ENCODE peak calls at places on chromosomes 16 and 17, in seven cellular contexts. W is uterus, O is HL-60, H is MM.1S, F is SK-N-MC, C is fibroblast of pulmonary artery, G is astrocyte. S is an unnamed sample.

GRCh38 chr17:17807440-17807839 is 29.3 kb downstream of the SREBF1 start:
- DNase-seq in W (no peak), O (no peak), H (no peak), F (no peak), C (no peak), G (no peak), S (no peak)

GRCh38 chr17:82598256-82599011 is 49.8 kb downstream of the WDR45B start:
- DNase-seq in W (no peak), O (no peak), H (no peak), F (no peak), C (peak; percentile 39), G (peak; percentile 75), S (peak; percentile 73)

GRCh38 chr17:55870044-55870443 is 119.2 kb downstream of the PCTP start:
- DNase-seq in W (no peak), O (no peak), H (no peak), F (no peak), C (no peak), G (no peak), S (no peak)

GRCh38 chr17:61833536-61834203 is 29.7 kb downstream of the BRIP1 start:
- DNase-seq in W (no peak), O (no peak), H (no peak), F (no peak), C (peak; percentile 60), G (peak; percentile 74), S (peak; percentile 80)

GRCh38 chr16:70579648-70580630 is 56.3 kb downstream of the SF3B3 start:
- DNase-seq in W (peak; percentile 31), O (no peak), H (no peak), F (no peak), C (no peak), G (no peak), S (no peak)

GRCh38 chr16:83336630-83337029 is 471.1 kb upstream of the HSBP1 start:
- DNase-seq in W (no peak), O (no peak), H (no peak), F (no peak), C (peak; percentile 79), G (peak; percentile 75), S (peak; percentile 94)

GRCh38 chr17:11245792-11246191 is 4.8 kb downstream of the SHISA6 start:
- DNase-seq in W (no peak), O (no peak), H (no peak), F (no peak), C (no peak), G (no peak), S (no peak)

GRCh38 chr16:86231996-86232350 is 278.4 kb upstream of the FOXF1 start:
- DNase-seq in W (peak; percentile 1), O (no peak), H (no peak), F (no peak), C (no peak), G (no peak), S (no peak)

GRCh38 chr17:3798273-3799180 is 2.5 kb downstream of the ITGAE start:
- DNase-seq in W (no peak), O (no peak), H (no peak), F (no peak), C (no peak), G (no peak), S (no peak)

GRCh38 chr17:52106638-52107261 is 51.8 kb downstream of the CA10 start:
- DNase-seq in W (no peak), O (peak; percentile 1), H (peak; percentile 53), F (peak; percentile 5), C (peak; percentile 55), G (peak; percentile 5), S (peak; percentile 27)

GRCh38 chr17:27600471-27600870 is 30.5 kb upstream of the LGALS9 start:
- DNase-seq in W (no peak), O (no peak), H (no peak), F (no peak), C (no peak), G (peak; percentile 74), S (no peak)

GRCh38 chr17:68512967-68513474 is 791 bp downstream of the PRKAR1A start:
- DNase-seq in W (no peak), O (no peak), H (peak; percentile 16), F (no peak), C (peak; percentile 64), G (peak; percentile 27), S (peak; percentile 59)

GRCh38 chr17:60039509-60040442 is 38.9 kb downstream of the HEATR6 start:
- DNase-seq in W (no peak), O (no peak), H (no peak), F (no peak), C (no peak), G (no peak), S (no peak)

GRCh38 chr16:1183235-1183907 is 30.5 kb downstream of the CACNA1H start:
- DNase-seq in W (peak; percentile 87), O (no peak), H (no peak), F (no peak), C (peak; percentile 71), G (peak; percentile 55), S (peak; percentile 81)
- H3K4me3 ChIP-seq in W (no peak overlapping the region), O (no peak overlapping the region), H (no peak overlapping the region), F (peak overlapping the region; percentile 51), C (no peak overlapping the region), G (peak overlapping the region; percentile 37), S (peak overlapping the region; percentile 28)

GRCh38 chr17:74245145-74245817 is 28.8 kb upstream of the DNAI2 start:
- DNase-seq in W (no peak), O (no peak), H (no peak), F (no peak), C (no peak), G (no peak), S (peak; percentile 25)
- H3K4me3 ChIP-seq in W (no peak overlapping the region), O (no peak overlapping the region), H (no peak overlapping the region), F (no peak overlapping the region), C (no peak overlapping the region), G (no peak overlapping the region), S (no peak overlapping the region)

DNA sequence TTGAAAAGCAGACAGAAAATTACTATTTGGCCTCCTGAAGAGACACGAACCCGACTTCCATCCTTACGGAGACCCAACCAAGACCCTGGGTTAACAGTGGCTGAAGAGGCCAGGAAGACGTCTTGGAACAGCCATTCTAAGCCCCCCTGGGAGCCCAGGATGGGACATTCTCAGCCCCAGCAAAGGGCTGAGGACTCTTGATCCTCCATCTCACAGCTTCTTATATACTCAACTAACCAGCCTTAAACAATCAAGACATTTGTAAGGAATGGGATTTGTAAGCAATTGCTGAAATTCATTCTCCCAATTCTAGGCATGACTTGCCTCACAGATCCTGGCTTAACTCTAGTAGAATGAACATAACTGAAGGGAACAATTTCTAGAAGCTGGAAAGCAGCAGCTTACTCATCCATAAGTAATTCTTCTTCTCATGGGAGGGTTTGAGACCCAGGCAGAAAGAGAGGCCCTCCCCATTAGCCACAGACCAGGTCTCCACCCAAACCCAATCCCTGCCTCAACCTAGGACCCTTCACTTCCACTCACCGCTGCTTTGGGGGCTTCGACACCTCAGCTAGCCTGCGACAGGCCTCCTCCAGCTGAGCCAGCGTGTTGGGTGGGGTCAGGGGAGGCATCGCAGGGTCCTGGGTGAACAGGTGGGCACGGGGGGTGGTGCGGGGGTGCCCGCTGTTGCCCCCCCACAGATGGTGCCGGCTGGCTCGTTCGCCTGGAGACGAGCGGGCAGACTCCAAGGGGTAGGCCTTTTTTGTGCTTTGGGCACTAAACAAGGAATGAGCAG is 25.5 kb downstream of the AXIN2 start:
- DNase-seq in W (no peak), O (no peak), H (no peak), F (no peak), C (no peak), G (no peak), S (no peak)
- H3K4me3 ChIP-seq in W (no peak overlapping the region), O (no peak overlapping the region), H (no peak overlapping the region), F (no peak overlapping the region), C (no peak overlapping the region), G (no peak overlapping the region), S (no peak overlapping the region)

GRCh38 chr16:28180660-28181556 is 30.9 kb downstream of the XPO6 start:
- DNase-seq in W (no peak), O (no peak), H (no peak), F (no peak), C (peak; percentile 69), G (peak; percentile 47), S (peak; percentile 60)
- H3K4me3 ChIP-seq in W (no peak overlapping the region), O (no peak overlapping the region), H (no peak overlapping the region), F (no peak overlapping the region), C (no peak overlapping the region), G (no peak overlapping the region), S (no peak overlapping the region)